ENCODE peak calls at places on chromosomes 6 and 20, in seven cellular contexts. C is activated naive CD8-positive, alpha-beta T cell treated with anti-CD3 and anti-CD28 coated beads, Interleukin-2, amount 50 U/mL, for 24 hours; L is HEK293T; P is HT1080; A is EL; Q is NCI-H524 treated with DMSO at 0.1 percent for 48 hours; K is RWPE1. F is an unnamed sample.

GRCh38 chr6:88561974-88562736 is 396.0 kb upstream of the CNR1 start:
- DNase-seq in C (no peak), L (no peak), P (no peak), A (no peak), Q (no peak), K (no peak), F (no peak)

GRCh38 chr6:148530976-148531375 is 188.3 kb downstream of the SASH1 start:
- DNase-seq in C (no peak), L (no peak), P (no peak), A (peak), Q (no peak), K (no peak), F (no peak)

GRCh38 chr6:168647271-168647670 is 206.3 kb downstream of the SMOC2 start:
- DNase-seq in C (no peak), L (no peak), P (no peak), A (no peak), Q (no peak), K (no peak), F (no peak)

GRCh38 chr6:3766219-3766618 is 14.7 kb upstream of the PXDC1 start:
- DNase-seq in C (no peak), L (no peak), P (no peak), A (peak), Q (peak), K (peak), F (no peak)

GRCh38 chr20:54195483-54196472 is 12.1 kb upstream of the PFDN4 start:
- DNase-seq in C (no peak), L (no peak), P (no peak), A (no peak), Q (no peak), K (no peak), F (no peak)

GRCh38 chr6:132490478-132491204 is 22.3 kb downstream of the STX7 start:
- DNase-seq in C (no peak), L (no peak), P (no peak), A (no peak), Q (no peak), K (no peak), F (no peak)

GRCh38 chr6:3139090-3139903 is 18.0 kb downstream of the TUBB2A start:
- DNase-seq in C (no peak), L (no peak), P (peak), A (peak), Q (no peak), K (peak), F (no peak)

GRCh38 chr6:111572216-111572706 is 33.4 kb downstream of the TRAF3IP2 start:
- DNase-seq in C (no peak), L (no peak), P (no peak), A (no peak), Q (no peak), K (no peak), F (no peak)